ENCODE peak calls at places on chromosome 7, in four cellular contexts. One of them, this sample, is unnamed.

GRCh38 chr7:52944916-52945315 is 90.5 kb upstream of the POM121L12 start:
- DNase-seq in NT2/D1: no peak
- DNase-seq in astrocyte of the cerebellum: no peak
- DNase-seq in endothelial cell of umbilical vein: no peak
- DNase-seq in this sample: no peak

GRCh38 chr7:107860981-107861652 is 29.9 kb upstream of the DLD start:
- DNase-seq in NT2/D1: no peak
- DNase-seq in astrocyte of the cerebellum: peak
- DNase-seq in endothelial cell of umbilical vein: no peak
- DNase-seq in this sample: no peak

GRCh38 chr7:132251327-132251659 is 325.0 kb downstream of the PLXNA4 start:
- DNase-seq in NT2/D1: peak
- DNase-seq in astrocyte of the cerebellum: no peak
- DNase-seq in endothelial cell of umbilical vein: no peak
- DNase-seq in this sample: peak

GRCh38 chr7:98211676-98212531 is 665 bp downstream of the BHLHA15 start:
- DNase-seq in NT2/D1: no peak
- DNase-seq in astrocyte of the cerebellum: no peak
- DNase-seq in endothelial cell of umbilical vein: no peak
- DNase-seq in this sample: peak

GRCh38 chr7:756928-757560 is 30.0 kb upstream of the PRKAR1B start:
- DNase-seq in NT2/D1: no peak
- DNase-seq in astrocyte of the cerebellum: no peak
- DNase-seq in endothelial cell of umbilical vein: no peak
- DNase-seq in this sample: no peak

GRCh38 chr7:539731-540411 is 20.2 kb upstream of the PDGFA start:
- DNase-seq in NT2/D1: no peak
- DNase-seq in astrocyte of the cerebellum: no peak
- DNase-seq in endothelial cell of umbilical vein: no peak
- DNase-seq in this sample: peak

GRCh38 chr7:128022631-128023532 is 8.4 kb downstream of the LRRC4 start:
- DNase-seq in NT2/D1: no peak
- DNase-seq in astrocyte of the cerebellum: peak
- DNase-seq in endothelial cell of umbilical vein: no peak
- DNase-seq in this sample: no peak

GRCh38 chr7:51430480-51431086 is 114.0 kb upstream of the COBL start:
- DNase-seq in NT2/D1: peak
- DNase-seq in astrocyte of the cerebellum: peak
- DNase-seq in endothelial cell of umbilical vein: peak
- DNase-seq in this sample: no peak

GRCh38 chr7:27603813-27604212 is 58.9 kb downstream of the HIBADH start:
- DNase-seq in NT2/D1: no peak
- DNase-seq in astrocyte of the cerebellum: no peak
- DNase-seq in endothelial cell of umbilical vein: no peak
- DNase-seq in this sample: no peak

GRCh38 chr7:77627307-77627671 is 69.0 kb upstream of the RSBN1L start:
- DNase-seq in NT2/D1: no peak
- DNase-seq in astrocyte of the cerebellum: no peak
- DNase-seq in endothelial cell of umbilical vein: no peak
- DNase-seq in this sample: no peak

GRCh38 chr7:66930341-66930740 is 9.3 kb downstream of the TMEM248 start:
- DNase-seq in NT2/D1: peak
- DNase-seq in astrocyte of the cerebellum: no peak
- DNase-seq in endothelial cell of umbilical vein: no peak
- DNase-seq in this sample: no peak

GRCh38 chr7:2403718-2404648 is 572 bp downstream of the CHST12 start:
- DNase-seq in NT2/D1: no peak
- DNase-seq in astrocyte of the cerebellum: no peak
- DNase-seq in endothelial cell of umbilical vein: peak
- DNase-seq in this sample: no peak

GRCh38 chr7:96246972-96247371 is 74.9 kb downstream of the SLC25A13 start:
- DNase-seq in NT2/D1: no peak
- DNase-seq in astrocyte of the cerebellum: no peak
- DNase-seq in endothelial cell of umbilical vein: no peak
- DNase-seq in this sample: no peak

GRCh38 chr7:100604976-100605911 is 3.1 kb downstream of the PCOLCE start:
- DNase-seq in NT2/D1: no peak
- DNase-seq in astrocyte of the cerebellum: no peak
- DNase-seq in endothelial cell of umbilical vein: no peak
- DNase-seq in this sample: peak

GRCh38 chr7:105822806-105823205 is 53.6 kb downstream of the ATXN7L1 start:
- DNase-seq in NT2/D1: no peak
- DNase-seq in astrocyte of the cerebellum: no peak
- DNase-seq in endothelial cell of umbilical vein: no peak
- DNase-seq in this sample: no peak

GRCh38 chr7:104328308-104328969 is at the start of gene LHFPL3:
- DNase-seq in NT2/D1: no peak
- DNase-seq in astrocyte of the cerebellum: no peak
- DNase-seq in endothelial cell of umbilical vein: no peak
- DNase-seq in this sample: peak

GRCh38 chr7:88089484-88090050 is 130.3 kb downstream of the SRI start:
- DNase-seq in NT2/D1: no peak
- DNase-seq in astrocyte of the cerebellum: no peak
- DNase-seq in endothelial cell of umbilical vein: no peak
- DNase-seq in this sample: no peak

GRCh38 chr7:136677456-136678365 is 190.7 kb upstream of the CHRM2 start:
- DNase-seq in NT2/D1: peak
- DNase-seq in astrocyte of the cerebellum: peak
- DNase-seq in endothelial cell of umbilical vein: no peak
- DNase-seq in this sample: no peak

GRCh38 chr7:727104-727805 is at the start of gene PRKAR1B:
- DNase-seq in NT2/D1: no peak
- DNase-seq in astrocyte of the cerebellum: no peak
- DNase-seq in endothelial cell of umbilical vein: no peak
- DNase-seq in this sample: no peak

GRCh38 chr7:128869138-128869943 is 6.7 kb downstream of the ATP6V1F start:
- DNase-seq in NT2/D1: no peak
- DNase-seq in astrocyte of the cerebellum: no peak
- DNase-seq in endothelial cell of umbilical vein: peak
- DNase-seq in this sample: peak

DNA sequence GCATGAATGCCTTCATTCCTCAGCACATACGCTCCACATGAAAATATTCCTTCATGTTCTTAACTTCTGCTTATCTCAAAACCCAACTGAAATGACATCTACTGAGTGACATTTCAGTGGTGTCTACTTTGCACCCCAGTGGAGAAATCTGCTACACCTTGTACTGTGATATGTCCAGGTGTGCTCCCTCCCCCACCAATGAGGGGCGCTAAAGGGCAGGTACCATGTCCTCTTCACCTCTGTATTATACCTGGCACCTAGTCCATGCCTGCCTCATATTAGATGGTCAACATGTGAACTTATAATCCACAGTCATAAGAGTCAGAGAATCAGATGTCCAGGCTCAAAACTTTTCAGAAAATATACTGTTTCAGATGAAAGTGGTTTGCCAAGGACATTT is 2.1 kb downstream of the PAXIP1 start:
- DNase-seq in NT2/D1: no peak
- DNase-seq in astrocyte of the cerebellum: no peak
- DNase-seq in endothelial cell of umbilical vein: no peak
- DNase-seq in this sample: no peak
- H3K4me3 ChIP-seq in NT2/D1: no peak
- H3K4me3 ChIP-seq in astrocyte of the cerebellum: no peak
- H3K4me3 ChIP-seq in endothelial cell of umbilical vein: no peak
- H3K4me3 ChIP-seq in this sample: no peak

DNA sequence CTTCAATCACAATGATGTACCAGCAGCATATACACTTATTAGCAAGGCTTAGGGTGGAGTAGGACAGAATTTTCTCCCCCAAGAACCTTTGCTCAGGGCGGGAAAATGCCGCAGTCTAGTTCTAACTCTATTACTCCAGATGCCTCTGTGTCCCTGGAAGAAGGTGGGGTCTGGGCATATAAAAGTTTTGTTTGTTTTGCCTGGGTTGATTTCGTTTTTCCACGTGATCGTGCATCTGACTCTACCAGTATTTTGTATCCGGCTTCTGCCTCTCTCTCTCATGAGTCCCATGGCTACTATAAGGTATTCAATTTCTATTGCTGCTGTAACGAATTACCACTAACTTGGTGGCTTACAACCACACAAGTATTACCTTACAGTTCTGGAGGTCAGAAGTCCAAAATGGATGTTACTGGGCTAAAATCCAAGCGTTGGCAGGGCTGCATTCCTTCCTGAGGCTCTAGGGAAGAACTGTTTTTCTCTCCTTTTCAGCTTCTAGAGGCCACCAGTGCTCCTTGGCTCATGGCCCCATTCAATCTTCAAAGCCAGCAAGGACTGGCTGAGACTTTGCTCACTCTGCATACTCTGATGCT is 181.2 kb upstream of the PRSS58 start:
- DNase-seq in NT2/D1: no peak
- DNase-seq in astrocyte of the cerebellum: no peak
- DNase-seq in endothelial cell of umbilical vein: no peak
- DNase-seq in this sample: no peak
- H3K4me3 ChIP-seq in NT2/D1: no peak
- H3K4me3 ChIP-seq in astrocyte of the cerebellum: no peak
- H3K4me3 ChIP-seq in endothelial cell of umbilical vein: no peak
- H3K4me3 ChIP-seq in this sample: no peak

DNA sequence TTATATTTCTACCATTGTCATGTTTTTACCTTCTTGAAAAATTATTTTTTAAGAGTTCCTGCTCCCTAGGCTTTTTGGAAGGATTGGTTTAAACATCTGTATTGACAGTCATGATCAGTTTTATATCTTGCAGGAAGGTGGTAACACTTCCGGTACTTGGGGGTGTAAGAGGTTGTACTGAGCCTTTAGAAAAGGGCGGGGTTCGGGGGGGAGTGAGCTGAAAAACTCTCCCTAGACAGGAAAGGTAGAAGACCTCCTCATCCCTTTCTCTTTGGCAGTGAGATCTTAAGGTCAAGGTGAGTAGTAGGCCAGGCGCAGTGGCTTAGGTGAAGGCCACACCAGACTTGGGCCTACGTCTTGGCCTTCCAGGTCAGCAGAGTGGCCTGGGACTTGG is 371 bp upstream of the PPP1R9A start:
- DNase-seq in NT2/D1: no peak
- DNase-seq in astrocyte of the cerebellum: no peak
- DNase-seq in endothelial cell of umbilical vein: no peak
- DNase-seq in this sample: no peak
- H3K4me3 ChIP-seq in NT2/D1: peak
- H3K4me3 ChIP-seq in astrocyte of the cerebellum: peak
- H3K4me3 ChIP-seq in endothelial cell of umbilical vein: peak
- H3K4me3 ChIP-seq in this sample: peak

GRCh38 chr7:156005202-156005821 is 193.0 kb upstream of the SHH start:
- DNase-seq in NT2/D1: no peak
- DNase-seq in astrocyte of the cerebellum: no peak
- DNase-seq in endothelial cell of umbilical vein: no peak
- DNase-seq in this sample: no peak

GRCh38 chr7:156014201-156014600 is 201.9 kb upstream of the SHH start:
- DNase-seq in NT2/D1: no peak
- DNase-seq in astrocyte of the cerebellum: no peak
- DNase-seq in endothelial cell of umbilical vein: no peak
- DNase-seq in this sample: no peak

GRCh38 chr7:156004265-156005201 is 192.3 kb upstream of the SHH start:
- DNase-seq in NT2/D1: no peak
- DNase-seq in astrocyte of the cerebellum: no peak
- DNase-seq in endothelial cell of umbilical vein: no peak
- DNase-seq in this sample: no peak

GRCh38 chr7:156012412-156012811 is 200.1 kb upstream of the SHH start:
- DNase-seq in NT2/D1: no peak
- DNase-seq in astrocyte of the cerebellum: no peak
- DNase-seq in endothelial cell of umbilical vein: no peak
- DNase-seq in this sample: no peak

GRCh38 chr7:156009569-156009968 is 197.3 kb upstream of the SHH start:
- DNase-seq in NT2/D1: no peak
- DNase-seq in astrocyte of the cerebellum: no peak
- DNase-seq in endothelial cell of umbilical vein: no peak
- DNase-seq in this sample: no peak
- H3K4me3 ChIP-seq in NT2/D1: no peak
- H3K4me3 ChIP-seq in astrocyte of the cerebellum: no peak
- H3K4me3 ChIP-seq in endothelial cell of umbilical vein: no peak
- H3K4me3 ChIP-seq in this sample: no peak

GRCh38 chr7:111115966-111116365 is 25.0 kb downstream of the LRRN3 start:
- DNase-seq in NT2/D1: no peak
- DNase-seq in astrocyte of the cerebellum: no peak
- DNase-seq in endothelial cell of umbilical vein: no peak
- DNase-seq in this sample: no peak

GRCh38 chr7:111107989-111108388 is 17.1 kb downstream of the LRRN3 start:
- DNase-seq in NT2/D1: no peak
- DNase-seq in astrocyte of the cerebellum: no peak
- DNase-seq in endothelial cell of umbilical vein: no peak
- DNase-seq in this sample: no peak

GRCh38 chr7:111108526-111108925 is 17.6 kb downstream of the LRRN3 start:
- DNase-seq in NT2/D1: no peak
- DNase-seq in astrocyte of the cerebellum: no peak
- DNase-seq in endothelial cell of umbilical vein: no peak
- DNase-seq in this sample: no peak

GRCh38 chr7:111112439-111112838 is 21.5 kb downstream of the LRRN3 start:
- DNase-seq in NT2/D1: no peak
- DNase-seq in astrocyte of the cerebellum: no peak
- DNase-seq in endothelial cell of umbilical vein: peak
- DNase-seq in this sample: no peak

DNA sequence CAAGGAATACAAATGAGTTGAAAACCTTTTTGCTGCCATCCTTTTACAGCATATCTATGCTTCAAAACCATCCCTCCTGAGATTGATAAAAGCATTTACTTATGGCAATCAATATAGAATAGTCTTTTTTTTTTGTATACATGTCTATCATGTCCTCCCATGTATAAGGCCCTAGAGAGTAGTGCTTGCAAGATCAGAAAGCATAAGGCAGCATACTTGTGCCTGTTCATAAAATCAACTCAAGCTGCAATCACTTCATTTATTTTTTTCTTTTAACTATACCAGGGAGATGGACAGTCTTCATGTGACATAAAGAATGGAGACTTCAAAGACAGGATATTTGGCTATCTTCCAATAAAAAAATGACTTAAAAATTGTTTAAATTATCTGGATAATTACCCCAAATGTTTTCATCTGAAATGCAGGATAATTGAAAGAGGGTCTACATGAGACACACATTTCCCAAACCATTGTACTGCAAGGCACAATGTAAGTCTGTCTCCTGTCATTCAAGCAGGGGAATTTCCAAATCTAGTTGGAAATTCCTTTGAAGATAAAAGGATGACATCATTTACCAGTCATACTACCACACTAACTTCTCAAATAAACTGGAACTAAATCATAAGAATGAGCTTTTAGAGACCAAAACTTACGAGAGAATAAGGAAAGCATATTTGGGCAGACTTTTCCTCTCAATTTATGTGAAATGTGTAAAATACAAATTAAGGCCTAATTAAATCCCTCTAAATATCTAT is 22.5 kb downstream of the LRRN3 start:
- DNase-seq in NT2/D1: no peak
- DNase-seq in astrocyte of the cerebellum: peak
- DNase-seq in endothelial cell of umbilical vein: peak
- DNase-seq in this sample: no peak
- H3K4me3 ChIP-seq in NT2/D1: no peak
- H3K4me3 ChIP-seq in astrocyte of the cerebellum: no peak
- H3K4me3 ChIP-seq in endothelial cell of umbilical vein: no peak
- H3K4me3 ChIP-seq in this sample: no peak